ENCODE peak calls at places on chromosomes 13 and 19, in nine cellular contexts. One of them, this sample, is unnamed.

GRCh38 chr13:101289764-101290163 is 126.5 kb downstream of the NALCN start:
- DNase-seq in GM12865: peak
- DNase-seq in left lung: no peak
- DNase-seq in A549: peak
- DNase-seq in AG04450: peak
- DNase-seq in stomach: no peak
- DNase-seq in psoas muscle: no peak
- DNase-seq in fibroblast of mammary gland: peak
- DNase-seq in Peyer's patch: no peak
- DNase-seq in this sample: peak

GRCh38 chr19:10817291-10818038 is 18.5 kb downstream of the TMED1 start:
- DNase-seq in Peyer's patch: peak
- DNase-seq in AG04450: peak
- DNase-seq in A549: no peak
- DNase-seq in stomach: peak
- DNase-seq in left lung: peak
- DNase-seq in fibroblast of mammary gland: peak
- DNase-seq in psoas muscle: peak
- DNase-seq in GM12865: no peak
- DNase-seq in this sample: no peak

GRCh38 chr19:49854861-49855263 is 3.9 kb downstream of the PTOV1 start:
- DNase-seq in psoas muscle: peak
- DNase-seq in Peyer's patch: no peak
- DNase-seq in left lung: peak
- DNase-seq in GM12865: no peak
- DNase-seq in fibroblast of mammary gland: no peak
- DNase-seq in A549: no peak
- DNase-seq in AG04450: no peak
- DNase-seq in stomach: no peak
- DNase-seq in this sample: no peak

GRCh38 chr13:41117859-41118258 is 14.7 kb downstream of the KBTBD6 start:
- DNase-seq in left lung: no peak
- DNase-seq in fibroblast of mammary gland: no peak
- DNase-seq in GM12865: no peak
- DNase-seq in psoas muscle: no peak
- DNase-seq in A549: no peak
- DNase-seq in stomach: no peak
- DNase-seq in AG04450: no peak
- DNase-seq in Peyer's patch: no peak
- DNase-seq in this sample: no peak

GRCh38 chr19:33677745-33678426 is 56.1 kb downstream of the CHST8 start:
- DNase-seq in stomach: peak
- DNase-seq in psoas muscle: no peak
- DNase-seq in A549: no peak
- DNase-seq in fibroblast of mammary gland: no peak
- DNase-seq in AG04450: no peak
- DNase-seq in left lung: no peak
- DNase-seq in GM12865: no peak
- DNase-seq in Peyer's patch: no peak
- DNase-seq in this sample: no peak

GRCh38 chr19:13301627-13302334 is 151.6 kb downstream of the IER2 start:
- DNase-seq in A549: no peak
- DNase-seq in GM12865: no peak
- DNase-seq in psoas muscle: no peak
- DNase-seq in stomach: no peak
- DNase-seq in Peyer's patch: no peak
- DNase-seq in AG04450: no peak
- DNase-seq in left lung: no peak
- DNase-seq in fibroblast of mammary gland: no peak
- DNase-seq in this sample: no peak

GRCh38 chr19:51439021-51439465 is 19.2 kb downstream of the SIGLEC8 start:
- DNase-seq in Peyer's patch: peak
- DNase-seq in left lung: no peak
- DNase-seq in stomach: no peak
- DNase-seq in GM12865: peak
- DNase-seq in psoas muscle: no peak
- DNase-seq in A549: no peak
- DNase-seq in AG04450: no peak
- DNase-seq in fibroblast of mammary gland: peak
- DNase-seq in this sample: no peak

GRCh38 chr13:114056205-114057013 is 76.0 kb downstream of the RASA3 start:
- DNase-seq in AG04450: no peak
- DNase-seq in stomach: no peak
- DNase-seq in left lung: peak
- DNase-seq in GM12865: no peak
- DNase-seq in A549: no peak
- DNase-seq in psoas muscle: no peak
- DNase-seq in Peyer's patch: no peak
- DNase-seq in fibroblast of mammary gland: no peak
- DNase-seq in this sample: no peak

GRCh38 chr13:112671359-112671758 is 18.5 kb upstream of the ATP11A start:
- DNase-seq in left lung: no peak
- DNase-seq in AG04450: no peak
- DNase-seq in Peyer's patch: no peak
- DNase-seq in GM12865: no peak
- DNase-seq in stomach: no peak
- DNase-seq in fibroblast of mammary gland: no peak
- DNase-seq in psoas muscle: no peak
- DNase-seq in A549: no peak
- DNase-seq in this sample: no peak

GRCh38 chr13:113656831-113657671 is 947 bp downstream of the ATP4B start:
- DNase-seq in A549: no peak
- DNase-seq in Peyer's patch: peak
- DNase-seq in fibroblast of mammary gland: no peak
- DNase-seq in GM12865: no peak
- DNase-seq in AG04450: no peak
- DNase-seq in left lung: peak
- DNase-seq in psoas muscle: no peak
- DNase-seq in stomach: peak
- DNase-seq in this sample: no peak

GRCh38 chr19:13060964-13061927 is 41.4 kb downstream of the LYL1 start:
- DNase-seq in AG04450: no peak
- DNase-seq in GM12865: peak
- DNase-seq in Peyer's patch: peak
- DNase-seq in psoas muscle: peak
- DNase-seq in A549: peak
- DNase-seq in stomach: peak
- DNase-seq in fibroblast of mammary gland: peak
- DNase-seq in left lung: peak
- DNase-seq in this sample: no peak

GRCh38 chr19:40512473-40513344 is 45.9 kb downstream of the SPTBN4 start:
- DNase-seq in AG04450: no peak
- DNase-seq in fibroblast of mammary gland: no peak
- DNase-seq in Peyer's patch: no peak
- DNase-seq in stomach: peak
- DNase-seq in psoas muscle: no peak
- DNase-seq in left lung: no peak
- DNase-seq in GM12865: no peak
- DNase-seq in A549: peak
- DNase-seq in this sample: no peak

GRCh38 chr19:11096210-11096841 is 7.1 kb downstream of the LDLR start:
- DNase-seq in AG04450: no peak
- DNase-seq in left lung: no peak
- DNase-seq in GM12865: peak
- DNase-seq in psoas muscle: peak
- DNase-seq in fibroblast of mammary gland: peak
- DNase-seq in stomach: no peak
- DNase-seq in Peyer's patch: no peak
- DNase-seq in A549: no peak
- DNase-seq in this sample: no peak

GRCh38 chr13:40031031-40031430 is 375.6 kb downstream of the COG6 start:
- DNase-seq in AG04450: peak
- DNase-seq in A549: no peak
- DNase-seq in Peyer's patch: no peak
- DNase-seq in psoas muscle: no peak
- DNase-seq in left lung: no peak
- DNase-seq in stomach: no peak
- DNase-seq in fibroblast of mammary gland: peak
- DNase-seq in GM12865: no peak
- DNase-seq in this sample: peak

GRCh38 chr13:72782717-72783116 is 784 bp downstream of the PIBF1 start:
- DNase-seq in AG04450: no peak
- DNase-seq in psoas muscle: no peak
- DNase-seq in GM12865: peak
- DNase-seq in Peyer's patch: no peak
- DNase-seq in A549: peak
- DNase-seq in fibroblast of mammary gland: peak
- DNase-seq in left lung: no peak
- DNase-seq in stomach: no peak
- DNase-seq in this sample: no peak

GRCh38 chr13:23671902-23672301 is 101.7 kb downstream of the TNFRSF19 start:
- DNase-seq in GM12865: no peak
- DNase-seq in psoas muscle: no peak
- DNase-seq in stomach: no peak
- DNase-seq in AG04450: peak
- DNase-seq in left lung: no peak
- DNase-seq in fibroblast of mammary gland: peak
- DNase-seq in Peyer's patch: no peak
- DNase-seq in A549: no peak
- DNase-seq in this sample: no peak

GRCh38 chr13:28531195-28531955 is 36.4 kb upstream of the FLT1 start:
- DNase-seq in left lung: no peak
- DNase-seq in fibroblast of mammary gland: peak
- DNase-seq in AG04450: no peak
- DNase-seq in Peyer's patch: no peak
- DNase-seq in psoas muscle: peak
- DNase-seq in stomach: peak
- DNase-seq in A549: no peak
- DNase-seq in GM12865: no peak
- DNase-seq in this sample: no peak

GRCh38 chr13:103289661-103290060 is 223.4 kb upstream of the SLC10A2 start:
- DNase-seq in Peyer's patch: no peak
- DNase-seq in psoas muscle: no peak
- DNase-seq in A549: no peak
- DNase-seq in GM12865: no peak
- DNase-seq in fibroblast of mammary gland: no peak
- DNase-seq in AG04450: no peak
- DNase-seq in left lung: no peak
- DNase-seq in stomach: no peak
- DNase-seq in this sample: no peak

GRCh38 chr19:42246869-42247630 is 4.6 kb upstream of the GSK3A start:
- DNase-seq in psoas muscle: no peak
- DNase-seq in fibroblast of mammary gland: peak
- DNase-seq in Peyer's patch: no peak
- DNase-seq in AG04450: no peak
- DNase-seq in A549: peak
- DNase-seq in GM12865: no peak
- DNase-seq in left lung: no peak
- DNase-seq in stomach: no peak
- DNase-seq in this sample: no peak

GRCh38 chr13:79741006-79741405 is 260.1 kb downstream of the NDFIP2 start:
- DNase-seq in psoas muscle: no peak
- DNase-seq in AG04450: peak
- DNase-seq in Peyer's patch: no peak
- DNase-seq in fibroblast of mammary gland: peak
- DNase-seq in left lung: no peak
- DNase-seq in A549: no peak
- DNase-seq in GM12865: no peak
- DNase-seq in stomach: no peak
- DNase-seq in this sample: no peak

GRCh38 chr19:55632463-55632834 is 8.1 kb upstream of the ZNF784 start:
- DNase-seq in A549: peak
- DNase-seq in left lung: no peak
- DNase-seq in GM12865: peak
- DNase-seq in fibroblast of mammary gland: peak
- DNase-seq in AG04450: peak
- DNase-seq in stomach: peak
- DNase-seq in Peyer's patch: peak
- DNase-seq in psoas muscle: peak
- DNase-seq in this sample: peak
- TF ChIP-seq CTCF in A549: peak
- TF ChIP-seq CTCF in left lung: peak
- TF ChIP-seq CTCF in GM12865: peak
- TF ChIP-seq CTCF in fibroblast of mammary gland: peak
- TF ChIP-seq CTCF in AG04450: peak
- TF ChIP-seq CTCF in stomach: peak
- TF ChIP-seq CTCF in Peyer's patch: peak
- TF ChIP-seq CTCF in psoas muscle: peak
- TF ChIP-seq CTCF in this sample: peak

DNA sequence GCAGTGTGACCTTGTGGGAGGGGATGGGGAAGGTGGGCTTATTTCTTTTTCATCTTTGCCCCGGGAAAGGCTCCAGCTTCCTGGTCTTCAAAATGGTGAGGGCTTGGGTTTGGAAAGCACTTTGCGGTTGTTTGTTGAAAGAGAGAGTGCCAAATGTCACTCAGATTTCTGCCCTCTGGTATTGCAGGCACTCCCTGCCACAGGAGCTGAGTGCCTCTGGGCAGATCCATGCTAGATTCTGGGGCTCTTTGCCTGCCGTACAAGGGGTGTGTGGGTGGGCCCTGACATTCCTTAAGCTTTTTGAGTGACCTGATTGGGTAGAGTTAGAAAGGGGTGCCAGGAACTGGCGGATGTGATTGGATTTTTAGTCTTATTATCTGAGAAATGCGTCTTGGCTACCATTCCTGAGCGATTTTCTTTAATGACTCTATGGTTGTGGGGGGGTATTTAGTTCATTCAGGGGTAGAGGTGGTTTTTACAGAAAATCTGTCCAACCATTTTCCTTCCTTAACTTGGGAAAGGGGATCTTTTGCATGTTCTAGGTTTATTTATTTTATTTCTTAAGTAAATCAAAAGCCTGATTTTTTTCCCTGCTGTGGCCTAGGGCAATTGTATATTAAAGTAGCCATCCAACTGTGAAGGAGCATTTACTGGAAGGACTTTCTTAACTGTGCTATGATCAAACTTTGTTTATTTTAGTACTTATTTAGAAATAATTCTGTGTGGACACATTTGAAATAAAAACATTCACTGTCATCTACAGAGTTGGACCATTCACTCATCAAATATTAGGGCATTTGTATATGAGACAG is 3.2 kb downstream of the ARHGAP35 start:
- DNase-seq in fibroblast of mammary gland: peak
- DNase-seq in Peyer's patch: peak
- DNase-seq in A549: no peak
- DNase-seq in AG04450: no peak
- DNase-seq in left lung: no peak
- DNase-seq in psoas muscle: no peak
- DNase-seq in stomach: peak
- DNase-seq in GM12865: no peak
- DNase-seq in this sample: peak
- H3K4me3 ChIP-seq in fibroblast of mammary gland: peak
- H3K4me3 ChIP-seq in Peyer's patch: no peak
- H3K4me3 ChIP-seq in A549: peak
- H3K4me3 ChIP-seq in AG04450: peak
- H3K4me3 ChIP-seq in left lung: peak
- H3K4me3 ChIP-seq in psoas muscle: peak
- H3K4me3 ChIP-seq in stomach: peak
- H3K4me3 ChIP-seq in GM12865: no peak
- H3K4me3 ChIP-seq in this sample: peak

GRCh38 chr13:76884167-76884566 is 2.0 kb downstream of the KCTD12 start:
- DNase-seq in fibroblast of mammary gland: peak
- DNase-seq in GM12865: peak
- DNase-seq in left lung: peak
- DNase-seq in psoas muscle: peak
- DNase-seq in A549: no peak
- DNase-seq in stomach: peak
- DNase-seq in Peyer's patch: peak
- DNase-seq in AG04450: no peak
- DNase-seq in this sample: no peak
- TF ChIP-seq CTCF in fibroblast of mammary gland: peak
- TF ChIP-seq CTCF in GM12865: peak
- TF ChIP-seq CTCF in left lung: no peak
- TF ChIP-seq CTCF in psoas muscle: no peak
- TF ChIP-seq CTCF in A549: no peak
- TF ChIP-seq CTCF in stomach: no peak
- TF ChIP-seq CTCF in Peyer's patch: no peak
- TF ChIP-seq CTCF in AG04450: peak
- TF ChIP-seq CTCF in this sample: peak

GRCh38 chr13:46640843-46641242 is 87.9 kb downstream of the LRCH1 start:
- DNase-seq in A549: no peak
- DNase-seq in stomach: no peak
- DNase-seq in psoas muscle: no peak
- DNase-seq in Peyer's patch: no peak
- DNase-seq in GM12865: no peak
- DNase-seq in fibroblast of mammary gland: peak
- DNase-seq in AG04450: no peak
- DNase-seq in left lung: no peak
- DNase-seq in this sample: no peak
- H3K4me3 ChIP-seq in A549: no peak
- H3K4me3 ChIP-seq in stomach: no peak
- H3K4me3 ChIP-seq in psoas muscle: no peak
- H3K4me3 ChIP-seq in Peyer's patch: no peak
- H3K4me3 ChIP-seq in GM12865: no peak
- H3K4me3 ChIP-seq in fibroblast of mammary gland: no peak
- H3K4me3 ChIP-seq in AG04450: no peak
- H3K4me3 ChIP-seq in left lung: no peak
- H3K4me3 ChIP-seq in this sample: no peak